ENCODE peak calls at places on chromosomes 6 and 20, in four cellular contexts. E is H1, K is HepG2, S is GM12878. L is an unnamed sample. For H3K4me1, the result is how much of the 10 kb centered on the place peaks cover.

GRCh38 chr6:135759831-135760230 is 91.7 kb upstream of the PDE7B start:
- DNase-seq in E (peak), S (no peak), K (peak), L (no peak)

GRCh38 chr20:6381887-6382286 is 259.1 kb upstream of the FERMT1 start:
- DNase-seq in E (no peak), K (peak), S (no peak), L (peak)

GRCh38 chr6:170237999-170238740 is 52.7 kb downstream of the DLL1 start:
- DNase-seq in K (no peak), E (no peak), S (no peak), L (no peak)

GRCh38 chr6:104688283-104688969 is 171.3 kb downstream of the HACE1 start:
- DNase-seq in K (no peak), S (no peak), E (no peak), L (no peak)

GRCh38 chr6:117547688-117548621 is 54.4 kb downstream of the GOPC start:
- DNase-seq in K (no peak), S (no peak), E (no peak), L (no peak)

GRCh38 chr6:27177454-27178000 is 70.0 kb upstream of the PRSS16 start:
- DNase-seq in E (no peak), S (no peak), K (peak), L (peak)

GRCh38 chr6:20919677-20920385 is 385.6 kb downstream of the CDKAL1 start:
- DNase-seq in S (peak), E (no peak), K (no peak), L (no peak)

GRCh38 chr20:728022-728944 is 40.0 kb downstream of the SLC52A3 start:
- DNase-seq in E (peak), S (no peak), K (peak), L (peak)

GRCh38 chr20:43904195-43904594 is 10.5 kb upstream of the TOX2 start:
- DNase-seq in K (peak), E (no peak), S (no peak), L (no peak)

GRCh38 chr6:113287396-113287795 is 569.7 kb upstream of the MARCKS start:
- DNase-seq in K (no peak), S (peak), E (no peak), L (no peak)

GRCh38 chr6:113291751-113292445 is 565.2 kb upstream of the MARCKS start:
- DNase-seq in K (no peak), S (no peak), E (no peak), L (no peak)

GRCh38 chr6:113290684-113291083 is 566.5 kb upstream of the MARCKS start:
- DNase-seq in K (no peak), E (no peak), S (no peak), L (no peak)

GRCh38 chr6:113293106-113293505 is 564.0 kb upstream of the MARCKS start:
- DNase-seq in E (no peak), K (no peak), S (peak), L (no peak)

DNA sequence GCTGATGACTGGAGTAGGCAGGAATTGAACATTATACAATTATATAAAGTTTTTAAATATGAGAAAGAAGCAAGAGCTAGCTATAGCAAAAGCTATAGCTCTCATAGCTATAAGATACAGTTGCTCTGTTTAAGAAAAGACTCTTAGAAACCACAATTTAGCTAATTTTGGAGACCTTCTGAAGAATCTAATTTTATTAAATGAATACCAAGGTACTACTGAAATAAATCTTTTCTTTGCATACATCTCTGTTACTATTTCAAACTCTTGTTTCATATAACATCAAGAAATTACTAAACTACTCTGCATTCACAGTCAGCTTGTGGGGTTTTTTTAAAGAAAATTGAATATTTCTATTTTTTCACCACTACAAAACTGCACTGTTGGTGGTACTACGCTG is 568.7 kb upstream of the MARCKS start:
- DNase-seq in E (no peak), S (no peak), K (no peak), L (no peak)
- H3K4me1 ChIP-seq in E (under half), S (under half), K (under half), L (under half)

GRCh38 chr6:50187212-50188055 is 137.7 kb upstream of the DEFB112 start:
- DNase-seq in K (no peak), E (no peak), S (no peak), L (no peak)
- TF ChIP-seq ZNF274 in K (no peak), E (no peak), S (no peak), L (no peak)

GRCh38 chr6:125009578-125009977 is 47.3 kb downstream of the RNF217 start:
- DNase-seq in K (no peak), E (no peak), S (no peak), L (no peak)

GRCh38 chr6:125015152-125015551 is 52.9 kb downstream of the RNF217 start:
- DNase-seq in K (no peak), E (no peak), S (no peak), L (no peak)

GRCh38 chr6:125018136-125018535 is 55.9 kb downstream of the RNF217 start:
- DNase-seq in S (no peak), E (no peak), K (no peak), L (no peak)

GRCh38 chr6:125019281-125019680 is 57.0 kb downstream of the RNF217 start:
- DNase-seq in K (no peak), S (no peak), E (no peak), L (no peak)

DNA sequence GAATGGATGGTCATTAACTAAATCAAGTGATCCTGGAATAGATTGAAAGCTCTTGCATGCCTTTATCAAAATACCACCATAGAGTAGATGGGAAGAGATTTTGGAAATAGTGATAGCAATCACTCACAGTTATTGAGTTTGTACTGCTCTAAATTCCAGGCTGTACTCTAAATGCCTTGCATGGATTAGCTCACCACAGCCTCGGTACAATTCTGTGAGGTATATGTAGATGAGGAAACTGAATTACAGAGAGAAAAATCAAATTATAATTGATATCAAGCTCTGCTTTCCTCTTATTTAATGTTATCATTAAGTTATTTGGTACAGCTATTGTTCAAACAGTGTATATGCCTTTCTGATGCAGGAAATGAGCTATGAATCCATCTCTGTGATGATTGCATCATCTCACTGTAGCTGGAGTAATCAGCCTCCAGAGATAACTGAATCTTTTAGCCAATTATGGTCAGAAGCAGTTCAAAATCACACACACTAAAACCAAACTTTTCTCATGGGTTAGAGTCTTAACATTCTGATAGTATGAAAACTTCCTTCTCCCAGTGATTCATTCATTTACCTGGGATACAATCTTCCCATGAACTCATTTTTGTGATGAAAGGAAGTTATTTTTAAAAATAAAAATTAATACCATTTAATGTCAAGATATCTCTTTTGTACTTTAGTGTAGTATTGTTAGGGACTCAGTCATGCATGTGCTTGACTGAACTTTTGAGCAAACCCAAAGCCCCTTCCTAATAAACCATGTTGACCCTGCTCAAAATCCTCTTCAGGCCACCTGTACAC is 52.1 kb downstream of the RNF217 start:
- DNase-seq in E (no peak), S (no peak), K (no peak), L (no peak)
- TF ChIP-seq SUZ12 in E (no peak), S (no peak), K (no peak), L (no peak)

GRCh38 chr20:34004790-34005457 is 11.2 kb downstream of the RALY start:
- DNase-seq in E (no peak), K (peak), S (no peak), L (no peak)
- H3K4me1 ChIP-seq in E (under half), K (half or more), S (under half), L (under half)

GRCh38 chr6:57162008-57162407 is 10.1 kb upstream of the BAG2 start:
- DNase-seq in S (no peak), K (no peak), E (no peak), L (no peak)

GRCh38 chr6:57165080-57165479 is 7.0 kb upstream of the BAG2 start:
- DNase-seq in E (no peak), S (no peak), K (no peak), L (no peak)

GRCh38 chr6:57162516-57162915 is 9.6 kb upstream of the BAG2 start:
- DNase-seq in S (no peak), K (no peak), E (no peak), L (no peak)

GRCh38 chr6:57158658-57159057 is 13.5 kb upstream of the BAG2 start:
- DNase-seq in K (no peak), S (no peak), E (no peak), L (no peak)

DNA sequence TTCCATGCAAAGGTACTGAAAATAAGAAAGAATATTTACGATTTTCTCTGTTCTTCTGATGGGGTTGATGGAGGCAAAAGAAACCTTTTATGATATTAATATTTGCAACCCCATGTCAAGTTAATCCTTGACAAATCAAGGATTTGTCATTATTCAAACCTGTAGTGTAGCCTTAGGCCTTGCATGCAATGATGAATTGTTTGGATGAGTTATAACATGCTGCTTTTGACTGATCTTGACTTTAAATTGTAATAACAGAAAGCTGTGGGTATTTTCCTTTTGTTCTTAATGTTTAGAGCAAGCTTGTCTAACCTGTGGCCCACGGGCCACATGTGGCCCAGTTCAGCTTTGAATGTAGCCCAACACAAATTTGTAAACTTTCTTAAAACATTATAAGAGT is 13.0 kb upstream of the BAG2 start:
- DNase-seq in E (no peak), S (no peak), K (no peak), L (no peak)
- TF ChIP-seq ZNF274 in E (no peak), S (no peak), K (no peak), L (no peak)

GRCh38 chr20:48157970-48158369 is 372.7 kb upstream of the SULF2 start:
- DNase-seq in E (no peak), K (no peak), S (no peak), L (no peak)

GRCh38 chr20:48156951-48157700 is 371.8 kb upstream of the SULF2 start:
- DNase-seq in E (no peak), S (no peak), K (no peak), L (no peak)

GRCh38 chr20:48156521-48156920 is 371.2 kb upstream of the SULF2 start:
- DNase-seq in E (no peak), K (no peak), S (no peak), L (no peak)

GRCh38 chr20:48162621-48163020 is 377.3 kb upstream of the SULF2 start:
- DNase-seq in S (no peak), K (no peak), E (no peak), L (no peak)

GRCh38 chr20:48159156-48159971 is 374.1 kb upstream of the SULF2 start:
- DNase-seq in E (no peak), K (no peak), S (no peak), L (no peak)
- TF ChIP-seq SUZ12 in E (no peak), K (no peak), S (no peak), L (no peak)

DNA sequence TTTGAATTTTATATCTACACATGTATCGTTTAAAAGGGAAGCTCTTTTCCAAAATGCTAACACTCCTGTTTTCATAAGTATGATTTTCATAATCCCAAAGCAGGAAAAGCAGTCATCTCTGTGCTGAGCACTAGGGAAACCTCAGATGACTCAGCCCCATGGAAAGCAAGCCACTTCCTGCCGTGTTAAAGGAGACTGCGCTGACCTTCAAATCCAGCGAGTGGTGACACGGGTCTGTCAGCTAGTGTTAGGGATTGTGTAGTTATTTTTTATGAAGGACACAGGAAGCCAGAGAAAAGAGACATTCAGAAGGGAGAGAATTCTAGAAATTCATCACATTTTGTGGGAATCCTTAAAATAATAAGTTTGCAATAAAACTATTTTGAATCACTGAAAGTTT is 57.0 kb upstream of the CD93 start:
- DNase-seq in S (no peak), K (peak), E (no peak), L (no peak)
- H3K4me1 ChIP-seq in S (under half), K (under half), E (under half), L (under half)

GRCh38 chr20:39823239-39823638 is 861.1 kb downstream of the DHX35 start:
- DNase-seq in E (no peak), S (no peak), K (no peak), L (no peak)
- TF ChIP-seq ZNF274 in E (no peak), S (no peak), K (no peak), L (no peak)

DNA sequence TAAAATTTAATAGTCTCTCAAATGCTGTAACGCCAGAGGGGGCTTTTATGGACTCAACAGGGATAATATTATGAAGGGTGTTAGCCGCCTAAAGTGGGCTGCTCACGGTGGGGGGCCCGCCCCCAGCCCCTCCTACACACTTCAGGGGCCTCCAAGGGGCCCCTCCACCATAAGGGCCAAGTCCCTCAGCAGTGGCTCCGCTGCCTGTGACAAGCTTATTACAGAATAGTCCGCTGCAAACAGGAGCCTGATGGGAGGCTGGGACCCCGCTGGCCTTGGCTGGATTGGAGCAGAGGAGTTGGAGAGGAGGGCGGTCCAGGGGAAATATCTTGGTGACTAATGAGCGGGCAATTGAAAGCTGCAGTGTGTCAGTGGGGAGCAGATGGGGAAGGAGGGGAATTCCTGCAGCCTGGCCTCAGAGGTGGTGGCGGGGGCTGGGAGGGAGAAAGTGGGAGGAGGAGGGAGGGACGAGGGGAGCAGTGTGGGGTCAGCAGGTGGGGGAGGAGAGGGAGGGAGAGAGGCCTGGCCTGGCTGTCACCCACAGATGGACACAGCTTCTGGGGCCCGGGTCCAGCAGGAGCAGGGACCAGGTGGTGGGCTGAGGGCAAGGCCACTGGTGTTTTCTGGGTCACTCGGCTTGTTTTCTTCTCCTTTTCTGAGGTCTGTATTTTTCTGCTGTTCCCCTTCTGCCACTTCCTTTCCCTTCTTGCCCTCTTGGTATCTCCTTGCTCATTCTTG is 57.6 kb upstream of the FOXP4 start:
- DNase-seq in K (peak), S (peak), E (no peak), L (peak)
- TF ChIP-seq SUZ12 in K (no peak), S (no peak), E (no peak), L (no peak)

L was measured in NT2/D1.